ENCODE peak calls at places on chromosomes 5 and 9, in ten cellular contexts. E is effector CD4-positive, alpha-beta T cell; L is T follicular helper cell; X is AG09309; B is WTC11; R is left ventricle myocardium superior; D is activated CD8-positive, alpha-beta T cell treated with anti-CD3 and anti-CD28 coated beads for 36 hours; M is lower leg skin; Z is AML-193; C is stimulated activated CD8-positive, alpha-beta memory T cell treated with anti-CD3 and anti-CD28 coated beads, Interleukin-7, amount 100 ng/mL, for 1 hour. T is an unnamed sample.

GRCh38 chr9:35042081-35042604 is 30.3 kb downstream of the VCP start:
- DNase-seq in E (no peak), M (no peak), X (no peak), B (no peak), R (no peak), Z (peak; percentile 67), L (no peak), D (no peak), C (no peak), T (peak; percentile 41)

GRCh38 chr5:80957031-80957761 is 3.0 kb upstream of the RASGRF2 start:
- DNase-seq in D (no peak), X (no peak), R (no peak), B (no peak), C (no peak), Z (no peak), M (no peak), E (no peak), L (no peak), T (no peak)

GRCh38 chr5:150155258-150156032 is at the start of gene PDGFRB:
- DNase-seq in C (peak; percentile 32), X (no peak), L (no peak), E (no peak), Z (no peak), D (peak; percentile 77), M (peak; percentile 87), R (peak; percentile 92), B (peak; percentile 67), T (peak; percentile 95)

GRCh38 chr5:6436715-6437340 is 11.8 kb upstream of the UBE2QL1 start:
- DNase-seq in L (no peak), C (no peak), M (no peak), R (no peak), E (no peak), D (no peak), Z (no peak), B (no peak), X (no peak), T (peak; percentile 8)

GRCh38 chr9:114122628-114123027 is 23.5 kb upstream of the KIF12 start:
- DNase-seq in Z (no peak), D (no peak), B (no peak), C (no peak), E (no peak), L (no peak), M (no peak), R (no peak), X (no peak), T (no peak)

GRCh38 chr5:6748142-6748541 is 34.9 kb downstream of the TENT4A start:
- DNase-seq in C (no peak), Z (no peak), X (no peak), L (no peak), R (no peak), E (no peak), D (no peak), M (no peak), B (no peak), T (no peak)

GRCh38 chr5:36685631-36686147 is 79.3 kb downstream of the SLC1A3 start:
- DNase-seq in C (no peak), L (no peak), M (no peak), R (no peak), D (no peak), X (no peak), Z (peak; percentile 91), E (no peak), B (no peak), T (peak; percentile 67)

GRCh38 chr5:96049398-96050272 is 88.0 kb upstream of the ELL2 start:
- DNase-seq in E (no peak), X (peak; percentile 46), M (no peak), C (no peak), D (no peak), B (no peak), Z (no peak), R (no peak), L (no peak), T (peak; percentile 83)

GRCh38 chr9:136792321-136793062 is 1.3 kb downstream of the TMEM141 start:
- DNase-seq in E (no peak), M (no peak), R (no peak), Z (no peak), D (peak; percentile 19), B (no peak), C (no peak), L (no peak), X (no peak), T (no peak)

GRCh38 chr9:96230002-96230401 is 72.0 kb downstream of the HSD17B3 start:
- DNase-seq in M (no peak), E (no peak), L (no peak), D (no peak), R (no peak), X (no peak), B (no peak), Z (no peak), C (no peak), T (no peak)

GRCh38 chr5:6632324-6632930 is 417 bp downstream of the NSUN2 start:
- DNase-seq in C (peak; percentile 0), B (no peak), L (no peak), M (no peak), D (peak; percentile 38), E (no peak), X (no peak), R (peak; percentile 38), Z (no peak), T (peak; percentile 31)

T was measured in AG10803.